ENCODE peak calls at places on chromosomes 12 and 14, in seven cellular contexts. One of them, this sample, is unnamed.
A peak's percentile ranks its signal among the peaks of the same experiment; 100 is the strongest.

GRCh38 chr14:73472182-73473114 is 14.1 kb upstream of the NUMB start:
- DNase-seq in H1: no peak
- DNase-seq in HCT116: peak; percentile 60
- DNase-seq in K562: peak; percentile 38
- DNase-seq in GM12878: peak; percentile 57
- DNase-seq in HepG2: peak; percentile 64
- DNase-seq in SK-N-SH: peak; percentile 67
- DNase-seq in this sample: no peak

GRCh38 chr12:25840678-25841077 is 117.8 kb upstream of the RASSF8 start:
- DNase-seq in H1: no peak
- DNase-seq in HCT116: no peak
- DNase-seq in K562: no peak
- DNase-seq in GM12878: no peak
- DNase-seq in HepG2: no peak
- DNase-seq in SK-N-SH: no peak
- DNase-seq in this sample: no peak

GRCh38 chr12:109763201-109763841 is 49.7 kb downstream of the FAM222A start:
- DNase-seq in H1: no peak
- DNase-seq in HCT116: no peak
- DNase-seq in K562: no peak
- DNase-seq in GM12878: no peak
- DNase-seq in HepG2: no peak
- DNase-seq in SK-N-SH: no peak
- DNase-seq in this sample: no peak

GRCh38 chr12:97640826-97641225 is 178.2 kb downstream of the RMST start:
- DNase-seq in H1: no peak
- DNase-seq in HCT116: no peak
- DNase-seq in K562: no peak
- DNase-seq in GM12878: no peak
- DNase-seq in HepG2: no peak
- DNase-seq in SK-N-SH: no peak
- DNase-seq in this sample: no peak

GRCh38 chr12:41287500-41287899 is 99.4 kb downstream of the PDZRN4 start:
- DNase-seq in H1: no peak
- DNase-seq in HCT116: no peak
- DNase-seq in K562: no peak
- DNase-seq in GM12878: no peak
- DNase-seq in HepG2: no peak
- DNase-seq in SK-N-SH: no peak
- DNase-seq in this sample: no peak

GRCh38 chr14:45649051-45649450 is 396.0 kb upstream of the MIS18BP1 start:
- DNase-seq in H1: no peak
- DNase-seq in HCT116: no peak
- DNase-seq in K562: no peak
- DNase-seq in GM12878: no peak
- DNase-seq in HepG2: no peak
- DNase-seq in SK-N-SH: no peak
- DNase-seq in this sample: no peak

GRCh38 chr12:22377731-22378496 is 43.4 kb upstream of the ST8SIA1 start:
- DNase-seq in H1: no peak
- DNase-seq in HCT116: no peak
- DNase-seq in K562: no peak
- DNase-seq in GM12878: no peak
- DNase-seq in HepG2: no peak
- DNase-seq in SK-N-SH: no peak
- DNase-seq in this sample: no peak

GRCh38 chr14:104197449-104198247 is 59.3 kb downstream of the KIF26A start:
- DNase-seq in H1: no peak
- DNase-seq in HCT116: no peak
- DNase-seq in K562: no peak
- DNase-seq in GM12878: no peak
- DNase-seq in HepG2: no peak
- DNase-seq in SK-N-SH: no peak
- DNase-seq in this sample: no peak

GRCh38 chr14:104546021-104546491 is 33.5 kb upstream of the C14orf180 start:
- DNase-seq in H1: no peak
- DNase-seq in HCT116: no peak
- DNase-seq in K562: no peak
- DNase-seq in GM12878: no peak
- DNase-seq in HepG2: no peak
- DNase-seq in SK-N-SH: peak; percentile 32
- DNase-seq in this sample: no peak

GRCh38 chr12:56522486-56523193 is 1.0 kb downstream of the RBMS2 start:
- DNase-seq in H1: no peak
- DNase-seq in HCT116: no peak
- DNase-seq in K562: peak; percentile 20
- DNase-seq in GM12878: no peak
- DNase-seq in HepG2: no peak
- DNase-seq in SK-N-SH: peak; percentile 15
- DNase-seq in this sample: no peak

GRCh38 chr12:65720136-65720535 is 104.1 kb upstream of the HMGA2 start:
- DNase-seq in H1: no peak
- DNase-seq in HCT116: peak; percentile 69
- DNase-seq in K562: no peak
- DNase-seq in GM12878: no peak
- DNase-seq in HepG2: no peak
- DNase-seq in SK-N-SH: no peak
- DNase-seq in this sample: no peak

GRCh38 chr14:102768223-102769048 is 8.8 kb upstream of the TRAF3 start:
- DNase-seq in H1: no peak
- DNase-seq in HCT116: no peak
- DNase-seq in K562: no peak
- DNase-seq in GM12878: peak; percentile 86
- DNase-seq in HepG2: no peak
- DNase-seq in SK-N-SH: no peak
- DNase-seq in this sample: no peak

GRCh38 chr12:75086086-75087038 is 123.3 kb downstream of the KCNC2 start:
- DNase-seq in H1: no peak
- DNase-seq in HCT116: no peak
- DNase-seq in K562: no peak
- DNase-seq in GM12878: no peak
- DNase-seq in HepG2: no peak
- DNase-seq in SK-N-SH: no peak
- DNase-seq in this sample: no peak

GRCh38 chr12:122527478-122527944 is 462 bp downstream of the KNTC1 start:
- DNase-seq in H1: no peak
- DNase-seq in HCT116: no peak
- DNase-seq in K562: peak; percentile 32
- DNase-seq in GM12878: no peak
- DNase-seq in HepG2: no peak
- DNase-seq in SK-N-SH: peak; percentile 12
- DNase-seq in this sample: no peak

GRCh38 chr14:73729556-73730265 is 15.5 kb upstream of the PNMA1 start:
- DNase-seq in H1: no peak
- DNase-seq in HCT116: no peak
- DNase-seq in K562: no peak
- DNase-seq in GM12878: no peak
- DNase-seq in HepG2: no peak
- DNase-seq in SK-N-SH: peak; percentile 22
- DNase-seq in this sample: no peak

GRCh38 chr14:96105921-96106441 is 66.8 kb downstream of the C14orf132 start:
- DNase-seq in H1: no peak
- DNase-seq in HCT116: no peak
- DNase-seq in K562: no peak
- DNase-seq in GM12878: no peak
- DNase-seq in HepG2: no peak
- DNase-seq in SK-N-SH: no peak
- DNase-seq in this sample: no peak

GRCh38 chr14:103085106-103086091 is 1.4 kb downstream of the LBHD2 start:
- DNase-seq in H1: no peak
- DNase-seq in HCT116: no peak
- DNase-seq in K562: no peak
- DNase-seq in GM12878: no peak
- DNase-seq in HepG2: no peak
- DNase-seq in SK-N-SH: peak; percentile 37
- DNase-seq in this sample: no peak

GRCh38 chr14:48325486-48325885 is 650.1 kb upstream of the MDGA2 start:
- DNase-seq in H1: no peak
- DNase-seq in HCT116: no peak
- DNase-seq in K562: no peak
- DNase-seq in GM12878: no peak
- DNase-seq in HepG2: no peak
- DNase-seq in SK-N-SH: no peak
- DNase-seq in this sample: no peak

GRCh38 chr12:100058482-100059029 is 73.8 kb upstream of the ANKS1B start:
- DNase-seq in H1: no peak
- DNase-seq in HCT116: no peak
- DNase-seq in K562: peak; percentile 9
- DNase-seq in GM12878: no peak
- DNase-seq in HepG2: no peak
- DNase-seq in SK-N-SH: peak; percentile 9
- DNase-seq in this sample: no peak

GRCh38 chr12:22624573-22624907 is 431 bp upstream of the ETNK1 start:
- DNase-seq in H1: no peak
- DNase-seq in HCT116: no peak
- DNase-seq in K562: no peak
- DNase-seq in GM12878: no peak
- DNase-seq in HepG2: no peak
- DNase-seq in SK-N-SH: no peak
- DNase-seq in this sample: no peak

GRCh38 chr12:50314629-50315312 is 31.5 kb upstream of the LIMA1 start:
- DNase-seq in H1: no peak
- DNase-seq in HCT116: no peak
- DNase-seq in K562: peak; percentile 58
- DNase-seq in GM12878: no peak
- DNase-seq in HepG2: peak; percentile 46
- DNase-seq in SK-N-SH: peak; percentile 73
- DNase-seq in this sample: peak; percentile 46

GRCh38 chr12:116389326-116389725 is 111.8 kb upstream of the MED13L start:
- DNase-seq in H1: no peak
- DNase-seq in HCT116: no peak
- DNase-seq in K562: no peak
- DNase-seq in GM12878: no peak
- DNase-seq in HepG2: no peak
- DNase-seq in SK-N-SH: no peak
- DNase-seq in this sample: no peak

GRCh38 chr12:115437061-115437567 is 753.1 kb upstream of the TBX3 start:
- DNase-seq in H1: no peak
- DNase-seq in HCT116: no peak
- DNase-seq in K562: no peak
- DNase-seq in GM12878: no peak
- DNase-seq in HepG2: peak; percentile 80
- DNase-seq in SK-N-SH: no peak
- DNase-seq in this sample: no peak

GRCh38 chr14:57209561-57209960 is 59.1 kb downstream of the EXOC5 start:
- DNase-seq in H1: no peak
- DNase-seq in HCT116: no peak
- DNase-seq in K562: no peak
- DNase-seq in GM12878: no peak
- DNase-seq in HepG2: no peak
- DNase-seq in SK-N-SH: no peak
- DNase-seq in this sample: no peak

GRCh38 chr12:46276756-46277155 is 7.9 kb upstream of the SLC38A1 start:
- DNase-seq in H1: no peak
- DNase-seq in HCT116: no peak
- DNase-seq in K562: no peak
- DNase-seq in GM12878: no peak
- DNase-seq in HepG2: no peak
- DNase-seq in SK-N-SH: no peak
- DNase-seq in this sample: no peak

GRCh38 chr12:85394809-85395208 is 114.8 kb downstream of the ALX1 start:
- DNase-seq in H1: no peak
- DNase-seq in HCT116: no peak
- DNase-seq in K562: no peak
- DNase-seq in GM12878: no peak
- DNase-seq in HepG2: no peak
- DNase-seq in SK-N-SH: no peak
- DNase-seq in this sample: no peak

GRCh38 chr14:103624860-103625259 is 4.2 kb upstream of the KLC1 start:
- DNase-seq in H1: no peak
- DNase-seq in HCT116: peak; percentile 56
- DNase-seq in K562: no peak
- DNase-seq in GM12878: no peak
- DNase-seq in HepG2: peak; percentile 46
- DNase-seq in SK-N-SH: peak; percentile 33
- DNase-seq in this sample: no peak

DNA sequence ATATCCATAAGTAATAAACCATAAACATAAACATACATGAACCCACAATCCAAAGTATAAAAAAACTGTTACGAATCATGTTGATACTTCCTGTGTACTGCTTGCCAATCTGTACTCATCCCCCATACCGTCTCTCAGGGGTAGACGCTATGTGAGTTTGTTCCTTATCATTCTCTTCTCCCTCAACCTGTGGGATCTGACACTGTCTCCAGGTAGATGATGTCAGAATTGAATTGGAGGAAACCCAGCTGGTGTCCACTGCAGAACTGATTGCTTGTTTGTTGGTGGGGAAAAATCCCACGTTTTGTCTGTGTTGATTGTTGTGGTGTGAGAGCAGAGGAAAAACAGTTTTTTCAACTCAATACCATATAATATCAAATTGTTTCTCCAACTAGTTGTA is 50.8 kb downstream of the C12orf42 start:
- DNase-seq in H1: no peak
- DNase-seq in HCT116: no peak
- DNase-seq in K562: no peak
- DNase-seq in GM12878: no peak
- DNase-seq in HepG2: no peak
- DNase-seq in SK-N-SH: no peak
- DNase-seq in this sample: no peak
- TF ChIP-seq SIN3A in H1: no peak
- TF ChIP-seq SIN3A in HCT116: no peak
- TF ChIP-seq SIN3A in K562: no peak
- TF ChIP-seq SIN3A in GM12878: no peak
- TF ChIP-seq SIN3A in HepG2: no peak
- TF ChIP-seq SIN3A in SK-N-SH: no peak
- TF ChIP-seq SIN3A in this sample: no peak

DNA sequence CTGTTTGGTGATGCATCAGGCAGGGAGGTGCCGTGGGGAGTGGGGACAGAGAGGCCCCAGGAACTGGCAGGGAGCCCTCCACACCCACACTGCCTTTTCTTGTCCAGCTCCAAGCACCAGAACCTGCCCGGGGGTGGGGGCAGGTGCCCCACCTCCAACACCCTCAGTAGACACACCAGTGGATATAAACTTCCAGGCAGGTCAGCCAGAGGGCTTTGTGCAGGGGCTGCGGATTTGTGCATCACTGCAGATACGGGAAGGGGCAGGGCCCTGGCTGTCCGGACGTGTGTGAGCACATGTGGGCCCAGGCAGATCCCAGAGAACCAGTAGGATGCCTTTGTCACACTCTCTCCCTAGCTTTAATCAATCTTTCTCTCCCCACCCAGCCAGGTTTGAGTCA is 1.3 kb upstream of the TGM1 start:
- DNase-seq in H1: no peak
- DNase-seq in HCT116: no peak
- DNase-seq in K562: no peak
- DNase-seq in GM12878: no peak
- DNase-seq in HepG2: no peak
- DNase-seq in SK-N-SH: no peak
- DNase-seq in this sample: no peak
- H3K36me3 ChIP-seq in H1: no peaks in the 10 kb centered on the region
- H3K36me3 ChIP-seq in HCT116: no peaks in the 10 kb centered on the region
- H3K36me3 ChIP-seq in K562: no peaks in the 10 kb centered on the region
- H3K36me3 ChIP-seq in GM12878: peaks cover 3% of the 10 kb centered on the region
- H3K36me3 ChIP-seq in HepG2: peaks cover 19% of the 10 kb centered on the region
- H3K36me3 ChIP-seq in SK-N-SH: no peaks in the 10 kb centered on the region
- H3K36me3 ChIP-seq in this sample: no peaks in the 10 kb centered on the region

GRCh38 chr14:22478670-22479069 is 110.4 kb downstream of the DAD1 start:
- DNase-seq in H1: no peak
- DNase-seq in HCT116: no peak
- DNase-seq in K562: no peak
- DNase-seq in GM12878: no peak
- DNase-seq in HepG2: no peak
- DNase-seq in SK-N-SH: no peak
- DNase-seq in this sample: no peak
- H3K4me3 ChIP-seq in H1: no peak overlapping the region
- H3K4me3 ChIP-seq in HCT116: no peak overlapping the region
- H3K4me3 ChIP-seq in K562: no peak overlapping the region
- H3K4me3 ChIP-seq in GM12878: peak overlapping the region; percentile 66
- H3K4me3 ChIP-seq in HepG2: no peak overlapping the region
- H3K4me3 ChIP-seq in SK-N-SH: no peak overlapping the region
- H3K4me3 ChIP-seq in this sample: no peak overlapping the region

GRCh38 chr14:64671591-64671990 is 32.6 kb upstream of the PLEKHG3 start:
- DNase-seq in H1: no peak
- DNase-seq in HCT116: peak; percentile 60
- DNase-seq in K562: peak; percentile 37
- DNase-seq in GM12878: no peak
- DNase-seq in HepG2: peak; percentile 59
- DNase-seq in SK-N-SH: peak; percentile 69
- DNase-seq in this sample: peak; percentile 25
- TF ChIP-seq SIN3A in H1: no peak
- TF ChIP-seq SIN3A in HCT116: no peak
- TF ChIP-seq SIN3A in K562: no peak
- TF ChIP-seq SIN3A in GM12878: no peak
- TF ChIP-seq SIN3A in HepG2: no peak
- TF ChIP-seq SIN3A in SK-N-SH: no peak
- TF ChIP-seq SIN3A in this sample: no peak

This sample was measured in Panc1.